ENCODE peak calls at places on chromosome 7, in seven cellular contexts. H is H1, Z is HCT116, D is GM12878, Y is K562, S is SK-N-SH, R is HepG2. E is an unnamed sample.

GRCh38 chr7:73983437-73984164 is 44.4 kb upstream of the ELN start:
- DNase-seq in H (no peak), Z (no peak), D (no peak), Y (no peak), S (peak), R (no peak), E (no peak)

GRCh38 chr7:118152149-118152548 is 31.8 kb upstream of the LSM8 start:
- DNase-seq in H (peak), Z (no peak), D (no peak), Y (no peak), S (no peak), R (no peak), E (no peak)

GRCh38 chr7:105402221-105403095 is 13.7 kb upstream of the SRPK2 start:
- DNase-seq in H (no peak), Z (no peak), D (no peak), Y (no peak), S (no peak), R (no peak), E (no peak)

GRCh38 chr7:156109988-156110387 is 297.7 kb upstream of the SHH start:
- DNase-seq in H (no peak), Z (no peak), D (no peak), Y (no peak), S (no peak), R (peak), E (no peak)

GRCh38 chr7:39062811-39063210 is 85.1 kb downstream of the POU6F2 start:
- DNase-seq in H (no peak), Z (no peak), D (no peak), Y (no peak), S (no peak), R (no peak), E (no peak)

GRCh38 chr7:144497296-144497695 is 93.8 kb upstream of the NOBOX start:
- DNase-seq in H (no peak), Z (no peak), D (no peak), Y (no peak), S (no peak), R (no peak), E (no peak)

GRCh38 chr7:18590744-18591340 is 95.3 kb downstream of the HDAC9 start:
- DNase-seq in H (no peak), Z (peak), D (no peak), Y (no peak), S (peak), R (peak), E (peak)

GRCh38 chr7:70239930-70240329 is 641.7 kb downstream of the AUTS2 start:
- DNase-seq in H (no peak), Z (no peak), D (no peak), Y (no peak), S (no peak), R (no peak), E (no peak)

GRCh38 chr7:46932656-46933424 is 649.1 kb downstream of the TNS3 start:
- DNase-seq in H (no peak), Z (no peak), D (no peak), Y (no peak), S (peak), R (no peak), E (peak)

GRCh38 chr7:19110778-19111175 is 6.7 kb downstream of the TWIST1 start:
- DNase-seq in H (no peak), Z (no peak), D (no peak), Y (no peak), S (peak), R (no peak), E (no peak)

GRCh38 chr7:43534110-43534509 is 48.8 kb upstream of the STK17A start:
- DNase-seq in H (no peak), Z (no peak), D (no peak), Y (no peak), S (no peak), R (no peak), E (no peak)

GRCh38 chr7:88357794-88358533 is 51.3 kb upstream of the STEAP4 start:
- DNase-seq in H (no peak), Z (no peak), D (no peak), Y (no peak), S (peak), R (peak), E (no peak)

DNA sequence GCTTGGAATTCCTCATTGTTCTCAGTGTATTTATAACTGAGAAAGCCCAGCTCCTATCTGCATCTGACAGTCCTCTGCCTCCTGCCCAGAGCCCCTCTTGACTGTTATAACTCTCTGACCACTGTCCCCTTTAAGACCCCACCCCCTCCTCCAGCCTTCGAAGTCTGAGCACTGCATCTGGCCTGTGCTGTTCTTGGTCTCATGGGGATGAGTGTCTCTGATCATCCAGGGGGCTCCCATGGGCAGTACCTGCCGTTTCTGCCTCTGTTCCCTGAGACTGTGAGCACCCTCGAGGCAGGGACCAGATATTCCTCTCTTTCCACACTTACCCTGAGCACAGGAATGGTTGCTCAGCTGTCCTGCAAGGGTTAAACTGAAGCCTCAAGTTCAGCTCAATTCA is 7.7 kb downstream of the GHRHR start:
- DNase-seq in H (no peak), Z (no peak), D (no peak), Y (no peak), S (peak), R (no peak), E (no peak)
- TF ChIP-seq SIN3A in H (no peak), Z (no peak), D (no peak), Y (no peak), S (no peak), R (no peak), E (no peak)

DNA sequence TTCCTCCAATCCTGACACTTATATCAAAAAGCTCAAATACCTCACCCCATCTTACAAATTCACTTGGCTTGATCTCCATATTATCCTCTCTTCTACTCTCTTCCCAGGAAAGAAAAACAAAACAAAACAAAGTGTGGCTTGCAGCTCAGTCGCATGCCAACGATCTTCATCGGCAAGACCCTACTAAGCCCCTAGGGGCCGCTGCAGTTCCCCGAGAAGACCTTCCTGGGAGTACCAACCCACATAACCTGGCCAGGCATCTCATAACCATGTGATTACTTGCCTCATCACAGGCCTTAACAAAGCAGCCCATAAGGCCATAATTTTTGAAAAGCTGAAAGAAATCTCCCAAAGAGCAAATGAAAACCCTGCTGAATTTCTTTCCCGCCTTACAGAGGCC is 103.7 kb downstream of the ZNF92 start:
- DNase-seq in H (peak), Z (peak), D (no peak), Y (peak), S (peak), R (peak), E (no peak)
- TF ChIP-seq CTCF in H (peak), Z (peak), D (peak), Y (peak), S (peak), R (peak), E (peak)

GRCh38 chr7:68133045-68133444 is 1136.4 kb downstream of the TYW1 start:
- DNase-seq in H (no peak), Z (no peak), D (no peak), Y (no peak), S (no peak), R (no peak), E (no peak)
- TF ChIP-seq POLR2AphosphoS5 in H (no peak), Z (no peak), D (no peak), Y (no peak), S (no peak), R (no peak), E (no peak)

DNA sequence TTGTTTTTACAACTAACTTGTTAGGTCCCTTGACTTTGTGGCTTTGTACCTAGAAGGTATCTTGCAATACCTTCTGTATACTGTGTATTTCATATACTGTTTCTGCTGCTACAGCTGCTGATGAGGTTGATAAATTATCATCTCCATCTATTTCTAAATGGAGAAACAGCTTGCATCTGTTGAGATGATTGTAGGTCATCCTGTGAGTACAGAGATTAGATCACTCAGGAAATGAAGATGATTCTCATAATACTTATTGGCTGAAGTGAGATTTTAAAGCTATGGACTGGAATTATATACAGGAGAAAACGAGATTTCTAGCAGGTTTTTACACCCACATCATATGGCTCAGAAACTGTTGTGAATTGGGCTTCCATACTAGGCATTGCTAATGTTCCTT is 280.5 kb downstream of the KCND2 start:
- DNase-seq in H (no peak), Z (no peak), D (no peak), Y (no peak), S (no peak), R (no peak), E (no peak)
- TF ChIP-seq SIN3A in H (no peak), Z (no peak), D (no peak), Y (no peak), S (no peak), R (no peak), E (no peak)

GRCh38 chr7:77415822-77416620 is at the start of gene GSAP:
- DNase-seq in H (no peak), Z (no peak), D (no peak), Y (peak), S (peak), R (no peak), E (no peak)
- TF ChIP-seq CTCF in H (no peak), Z (no peak), D (no peak), Y (no peak), S (peak), R (no peak), E (no peak)

GRCh38 chr7:27124096-27124978 is 6.2 kb downstream of the HOXA4 start:
- DNase-seq in H (no peak), Z (peak), D (no peak), Y (no peak), S (no peak), R (no peak), E (no peak)
- TF ChIP-seq POLR2AphosphoS5 in H (no peak), Z (peak), D (no peak), Y (no peak), S (no peak), R (no peak), E (no peak)

GRCh38 chr7:127571741-127572505 is 13.5 kb downstream of the GCC1 start:
- DNase-seq in H (no peak), Z (no peak), D (no peak), Y (no peak), S (no peak), R (no peak), E (no peak)
- TF ChIP-seq SIN3A in H (no peak), Z (no peak), D (no peak), Y (no peak), S (no peak), R (no peak), E (no peak)

GRCh38 chr7:98297619-98298286 is 16.3 kb downstream of the BRI3 start:
- DNase-seq in H (no peak), Z (no peak), D (no peak), Y (no peak), S (no peak), R (no peak), E (no peak)
- TF ChIP-seq CTCF in H (no peak), Z (no peak), D (no peak), Y (no peak), S (no peak), R (no peak), E (no peak)

GRCh38 chr7:120400806-120401455 is 128.0 kb downstream of the KCND2 start:
- DNase-seq in H (no peak), Z (no peak), D (no peak), Y (no peak), S (no peak), R (no peak), E (no peak)
- TF ChIP-seq POLR2AphosphoS5 in H (no peak), Z (no peak), D (peak), Y (no peak), S (no peak), R (no peak), E (no peak)

E was measured in Panc1.